ENCODE peak calls at places on chromosome 4, in eight cellular contexts. L is midbrain; H is CD4-positive, alpha-beta T cell; E is T follicular helper cell; G is heart right ventricle; P is GM23248; U is spleen; B is HepG2. I is an unnamed sample.

GRCh38 chr4:6732441-6733357 is 16.7 kb downstream of the BLOC1S4 start:
- DNase-seq in B (peak; percentile 77), L (peak; percentile 56), U (no peak), H (no peak), G (peak; percentile 62), P (peak; percentile 97), E (no peak), I (peak; percentile 78)

GRCh38 chr4:165207431-165208321 is at the start of gene KLHL2:
- DNase-seq in H (peak; percentile 66), U (peak; percentile 97), L (peak; percentile 75), B (peak; percentile 49), G (peak; percentile 82), E (peak; percentile 43), P (peak; percentile 84), I (peak; percentile 30)

GRCh38 chr4:91268913-91269312 is 1034.9 kb upstream of the GRID2 start:
- DNase-seq in B (no peak), H (no peak), U (no peak), P (no peak), E (no peak), L (no peak), G (no peak), I (no peak)

GRCh38 chr4:53119685-53120084 is 246.2 kb downstream of the SCFD2 start:
- DNase-seq in P (peak; percentile 82), U (no peak), H (no peak), E (no peak), G (no peak), B (peak; percentile 40), L (no peak), I (peak; percentile 75)

GRCh38 chr4:4989083-4989622 is 30.1 kb downstream of the CYTL1 start:
- DNase-seq in U (no peak), G (no peak), B (no peak), P (no peak), H (no peak), L (no peak), E (no peak), I (no peak)

GRCh38 chr4:89639395-89639794 is 197.6 kb downstream of the SNCA start:
- DNase-seq in H (no peak), B (no peak), E (no peak), L (no peak), G (no peak), U (no peak), P (no peak), I (no peak)

GRCh38 chr4:15479089-15479912 is 9.6 kb downstream of the CC2D2A start:
- DNase-seq in B (peak; percentile 77), G (peak; percentile 43), H (no peak), U (no peak), L (peak; percentile 88), E (no peak), P (peak; percentile 92), I (peak; percentile 86)

GRCh38 chr4:3073158-3074077 is 920 bp downstream of the HTT-AS start:
- DNase-seq in H (peak; percentile 1), P (no peak), U (no peak), B (peak; percentile 74), L (no peak), G (peak; percentile 30), E (peak; percentile 13), I (no peak)

GRCh38 chr4:19592391-19592790 is 659.3 kb upstream of the SLIT2 start:
- DNase-seq in L (no peak), B (no peak), G (no peak), P (peak; percentile 48), H (no peak), E (no peak), U (no peak), I (no peak)

GRCh38 chr4:107977966-107978705 is 11.6 kb upstream of the HADH start:
- DNase-seq in U (no peak), H (no peak), B (no peak), E (no peak), L (peak; percentile 56), P (no peak), G (no peak), I (no peak)

GRCh38 chr4:8760561-8760960 is 111.1 kb downstream of the HMX1 start:
- DNase-seq in E (no peak), U (peak; percentile 54), P (no peak), L (no peak), G (no peak), H (no peak), B (no peak), I (no peak)

GRCh38 chr4:80407246-80407645 is 71.7 kb downstream of the CFAP299 start:
- DNase-seq in E (no peak), G (peak; percentile 37), B (no peak), P (peak; percentile 84), H (no peak), L (no peak), U (no peak), I (no peak)

GRCh38 chr4:86450189-86450588 is 90.3 kb upstream of the MAPK10 start:
- DNase-seq in H (no peak), G (no peak), U (no peak), E (no peak), B (no peak), P (no peak), L (no peak), I (no peak)